ENCODE peak calls at places on chromosomes 12 and 14, in five cellular contexts. L is aorta; B is CD4-positive, alpha-beta T cell; K is uterus; I is CD8-positive, alpha-beta T cell. H is an unnamed sample.

GRCh38 chr12:31742891-31743290 is 14.1 kb upstream of the AMN1 start:
- DNase-seq in L (no peak), B (no peak), K (no peak), I (no peak), H (no peak)

GRCh38 chr12:122996188-122996601 is 15.7 kb downstream of the ARL6IP4 start:
- DNase-seq in B (no peak), I (no peak), L (no peak), K (no peak), H (no peak)

GRCh38 chr14:67319142-67319541 is 40.5 kb downstream of the ATP6V1D start:
- DNase-seq in I (no peak), B (no peak), L (no peak), K (no peak), H (no peak)

GRCh38 chr14:61429316-61429715 is 107.9 kb downstream of the PRKCH start:
- DNase-seq in B (no peak), K (no peak), L (no peak), I (no peak), H (no peak)

GRCh38 chr12:15151141-15152091 is 69.8 kb downstream of the RERG start:
- DNase-seq in K (no peak), B (no peak), I (no peak), L (no peak), H (no peak)

GRCh38 chr12:254039-254438 is 8.6 kb downstream of the SLC6A13 start:
- DNase-seq in B (no peak), K (no peak), I (no peak), L (no peak), H (no peak)

GRCh38 chr12:31005944-31006361 is 67.7 kb upstream of the DDX11 start:
- DNase-seq in I (no peak), L (no peak), K (peak; percentile 10), B (no peak), H (no peak)

GRCh38 chr12:44217146-44217883 is 381.4 kb downstream of the TMEM117 start:
- DNase-seq in K (no peak), I (no peak), L (no peak), B (no peak), H (no peak)

GRCh38 chr12:86727151-86727550 is 471.0 kb upstream of the MGAT4C start:
- DNase-seq in L (no peak), B (no peak), I (no peak), K (no peak), H (no peak)

GRCh38 chr14:39452680-39453079 is 20.4 kb upstream of the FBXO33 start:
- DNase-seq in I (no peak), K (no peak), B (no peak), L (no peak), H (no peak)

GRCh38 chr12:7190268-7191055 is 976 bp downstream of the PEX5 start:
- DNase-seq in L (peak; percentile 66), I (no peak), K (peak; percentile 39), B (no peak), H (peak; percentile 26)

GRCh38 chr12:57095440-57095839 is 6.5 kb downstream of the NAB2 start:
- DNase-seq in B (no peak), K (no peak), L (no peak), I (no peak), H (no peak)

GRCh38 chr14:24403294-24404013 is 4.7 kb downstream of the NYNRIN start:
- DNase-seq in B (no peak), K (no peak), I (no peak), L (no peak), H (no peak)

GRCh38 chr14:67837011-67837624 is 17.5 kb downstream of the RAD51B start:
- DNase-seq in L (no peak), K (peak; percentile 77), B (peak; percentile 28), I (peak; percentile 60), H (no peak)

GRCh38 chr12:116529048-116529447 is 30.1 kb upstream of the MAP1LC3B2 start:
- DNase-seq in I (no peak), L (no peak), B (no peak), K (peak; percentile 86), H (no peak)

GRCh38 chr12:130160306-130160705 is 2.0 kb upstream of the FZD10 start:
- DNase-seq in I (no peak), K (no peak), L (no peak), B (no peak), H (no peak)

GRCh38 chr14:50937325-50937724 is 7.0 kb downstream of the PYGL start:
- DNase-seq in I (no peak), K (no peak), L (no peak), B (no peak), H (no peak)

GRCh38 chr12:118094039-118094438 is 9.8 kb downstream of the VSIG10 start:
- DNase-seq in K (no peak), L (no peak), I (no peak), B (no peak), H (no peak)

GRCh38 chr12:105064564-105065222 is 19.6 kb downstream of the ALDH1L2 start:
- DNase-seq in L (no peak), B (no peak), K (no peak), I (no peak), H (no peak)

GRCh38 chr12:113149361-113150150 is at the start of gene CFAP73:
- DNase-seq in B (peak; percentile 14), I (peak; percentile 51), K (no peak), L (peak; percentile 76), H (peak; percentile 59)

GRCh38 chr12:117563007-117563406 is 201.6 kb upstream of the NOS1 start:
- DNase-seq in L (no peak), I (no peak), B (no peak), K (no peak), H (no peak)

GRCh38 chr14:76902591-76902990 is 76.4 kb downstream of the LRRC74A start:
- DNase-seq in L (no peak), K (no peak), I (no peak), B (no peak), H (no peak)

GRCh38 chr12:110502449-110502738 is 263 bp downstream of the RAD9B start:
- DNase-seq in L (no peak), I (no peak), B (no peak), K (no peak), H (no peak)
- H3K27ac ChIP-seq in L (no peak overlapping the region), I (peak overlapping the region; percentile 86), B (peak overlapping the region; percentile 93), K (peak overlapping the region; percentile 90), H (peak overlapping the region; percentile 93)

GRCh38 chr12:3365416-3366385 is 125.3 kb upstream of the PRMT8 start:
- DNase-seq in B (no peak), I (no peak), K (no peak), L (no peak), H (peak; percentile 30)

GRCh38 chr12:3366451-3367155 is 124.4 kb upstream of the PRMT8 start:
- DNase-seq in B (no peak), L (no peak), K (no peak), I (no peak), H (no peak)

GRCh38 chr12:3371018-3371417 is 120.0 kb upstream of the PRMT8 start:
- DNase-seq in B (no peak), I (no peak), L (no peak), K (no peak), H (no peak)

GRCh38 chr12:3364661-3365264 is 126.2 kb upstream of the PRMT8 start:
- DNase-seq in B (no peak), K (no peak), L (no peak), I (no peak), H (no peak)

GRCh38 chr12:3367750-3368444 is 123.1 kb upstream of the PRMT8 start:
- DNase-seq in B (no peak), L (no peak), I (no peak), K (no peak), H (no peak)
- H3K27me3 ChIP-seq in B (peaks cover 42% of the 10 kb centered on the region), L (no peaks in the 10 kb centered on the region), I (peaks cover 3% of the 10 kb centered on the region), K (peaks cover 5% of the 10 kb centered on the region), H (peaks cover 64% of the 10 kb centered on the region)

GRCh38 chr14:102516531-102517411 is 7.2 kb upstream of the ANKRD9 start:
- DNase-seq in L (peak; percentile 71), K (no peak), B (peak; percentile 35), I (peak; percentile 51), H (peak; percentile 57)
- H3K27ac ChIP-seq in L (no peak overlapping the region), K (peak overlapping the region; percentile 61), B (no peak overlapping the region), I (no peak overlapping the region), H (peak overlapping the region; percentile 70)

GRCh38 chr12:1582709-1583050 is 11.7 kb downstream of the FBXL14 start:
- DNase-seq in L (no peak), I (no peak), B (no peak), K (no peak), H (no peak)
- H3K27me3 ChIP-seq in L (no peaks in the 10 kb centered on the region), I (no peaks in the 10 kb centered on the region), B (no peaks in the 10 kb centered on the region), K (no peaks in the 10 kb centered on the region), H (no peaks in the 10 kb centered on the region)

GRCh38 chr12:109706747-109707469 is 6.7 kb upstream of the FAM222A start:
- DNase-seq in K (no peak), L (no peak), B (no peak), I (no peak), H (no peak)

GRCh38 chr12:109705291-109705690 is 8.3 kb upstream of the FAM222A start:
- DNase-seq in I (no peak), B (no peak), L (no peak), K (no peak), H (no peak)

GRCh38 chr12:109704371-109705098 is 9.1 kb upstream of the FAM222A start:
- DNase-seq in B (no peak), K (no peak), L (no peak), I (no peak), H (no peak)

GRCh38 chr12:109707470-109707821 is 6.2 kb upstream of the FAM222A start:
- DNase-seq in K (no peak), L (no peak), B (no peak), I (no peak), H (no peak)

DNA sequence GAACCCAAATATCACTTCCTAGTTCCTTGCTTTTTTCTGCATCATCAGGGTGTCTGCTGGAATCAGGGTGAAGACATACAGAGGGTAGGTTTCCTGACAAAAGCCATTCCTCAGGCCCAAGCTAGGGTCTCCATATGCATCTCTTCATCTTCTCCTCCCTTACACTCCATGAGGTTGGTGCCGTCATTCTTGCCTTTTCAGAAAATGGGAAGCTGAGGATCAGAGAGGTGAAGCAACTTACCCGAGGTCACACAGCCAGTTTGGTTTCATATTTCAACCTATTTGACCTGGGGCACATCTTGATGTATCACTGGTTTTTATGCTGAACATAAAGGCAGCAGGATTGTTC is 7.3 kb upstream of the FAM222A start:
- DNase-seq in I (no peak), K (no peak), L (no peak), B (no peak), H (no peak)
- H3K27ac ChIP-seq in I (no peak overlapping the region), K (no peak overlapping the region), L (no peak overlapping the region), B (no peak overlapping the region), H (no peak overlapping the region)

DNA sequence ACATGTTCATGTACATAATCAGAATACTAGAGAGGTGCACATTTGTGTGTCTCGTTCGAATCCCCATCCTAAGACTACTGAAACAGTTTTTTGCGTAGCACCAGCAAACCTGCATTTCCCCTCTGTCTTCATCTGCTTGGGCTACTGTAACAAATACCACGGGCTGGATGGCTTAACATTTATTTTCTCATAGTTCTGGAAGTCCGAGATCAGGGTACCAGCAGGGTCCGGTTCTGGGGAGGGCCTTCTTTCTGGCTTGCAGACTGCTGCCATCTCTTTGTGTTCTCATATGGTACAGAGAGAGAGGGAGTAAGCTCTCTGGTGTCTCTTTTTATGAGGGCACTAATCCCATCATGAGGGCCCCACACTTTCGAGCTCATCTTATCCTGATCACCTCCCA is 30.6 kb downstream of the KLC1 start:
- DNase-seq in K (no peak), B (no peak), L (no peak), I (no peak), H (no peak)
- H3K27me3 ChIP-seq in K (no peaks in the 10 kb centered on the region), B (no peaks in the 10 kb centered on the region), L (no peaks in the 10 kb centered on the region), I (no peaks in the 10 kb centered on the region), H (no peaks in the 10 kb centered on the region)